ENCODE peak calls at places on chromosomes 12 and 14, in five cellular contexts. K is psoas muscle, Q is PC-9, X is right lobe of liver, B is fibroblast of lung. L is an unnamed sample.

GRCh38 chr12:124774462-124775167 is 89.0 kb downstream of the SCARB1 start:
- DNase-seq in K (no peak), Q (no peak), X (no peak), B (peak), L (no peak)

GRCh38 chr12:120905856-120906384 is 1.8 kb upstream of the SPPL3 start:
- DNase-seq in K (no peak), Q (no peak), X (no peak), B (no peak), L (no peak)

GRCh38 chr14:68094158-68094557 is 274.6 kb downstream of the RAD51B start:
- DNase-seq in K (no peak), Q (no peak), X (no peak), B (no peak), L (no peak)

GRCh38 chr12:48890657-48891418 is 25.2 kb upstream of the RND1 start:
- DNase-seq in K (peak), Q (peak), X (peak), B (peak), L (peak)

GRCh38 chr14:96748371-96748770 is 48.8 kb upstream of the VRK1 start:
- DNase-seq in K (no peak), Q (no peak), X (no peak), B (no peak), L (no peak)

GRCh38 chr14:103735022-103735421 is 19.4 kb downstream of the ZFYVE21 start:
- DNase-seq in K (peak), Q (no peak), X (no peak), B (no peak), L (no peak)

GRCh38 chr14:63078606-63079005 is 33.3 kb upstream of the KCNH5 start:
- DNase-seq in K (no peak), Q (no peak), X (no peak), B (no peak), L (no peak)

GRCh38 chr12:3207174-3207573 is 130.0 kb downstream of the TSPAN9 start:
- DNase-seq in K (no peak), Q (no peak), X (no peak), B (no peak), L (no peak)

DNA sequence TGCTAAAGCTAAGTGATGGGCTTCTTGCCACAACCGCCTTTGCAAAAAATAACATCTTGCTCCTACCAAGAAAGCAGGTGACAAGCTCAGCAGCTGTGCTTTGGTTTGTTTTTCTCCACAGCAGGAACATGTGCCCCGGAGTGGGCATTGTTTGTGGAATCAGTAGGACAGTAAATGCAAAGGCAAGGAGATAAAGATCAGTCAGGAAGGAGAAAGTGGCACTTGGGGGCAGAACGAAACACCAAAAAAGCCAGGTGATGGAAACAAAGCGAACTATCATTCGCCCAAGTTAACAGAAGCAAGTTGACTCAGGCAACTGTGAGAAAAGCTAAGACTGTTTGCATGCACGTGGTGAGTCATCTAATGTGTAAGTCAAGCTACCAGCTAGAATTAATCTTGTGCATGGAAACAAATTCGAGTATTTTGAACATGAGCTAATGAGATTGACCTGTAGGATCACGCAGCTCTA is 165.5 kb upstream of the PLXNC1 start:
- DNase-seq in K (no peak), Q (no peak), X (no peak), B (peak), L (peak)
- TF ChIP-seq CTCF in K (no peak), Q (no peak), X (no peak), B (no peak), L (no peak)

DNA sequence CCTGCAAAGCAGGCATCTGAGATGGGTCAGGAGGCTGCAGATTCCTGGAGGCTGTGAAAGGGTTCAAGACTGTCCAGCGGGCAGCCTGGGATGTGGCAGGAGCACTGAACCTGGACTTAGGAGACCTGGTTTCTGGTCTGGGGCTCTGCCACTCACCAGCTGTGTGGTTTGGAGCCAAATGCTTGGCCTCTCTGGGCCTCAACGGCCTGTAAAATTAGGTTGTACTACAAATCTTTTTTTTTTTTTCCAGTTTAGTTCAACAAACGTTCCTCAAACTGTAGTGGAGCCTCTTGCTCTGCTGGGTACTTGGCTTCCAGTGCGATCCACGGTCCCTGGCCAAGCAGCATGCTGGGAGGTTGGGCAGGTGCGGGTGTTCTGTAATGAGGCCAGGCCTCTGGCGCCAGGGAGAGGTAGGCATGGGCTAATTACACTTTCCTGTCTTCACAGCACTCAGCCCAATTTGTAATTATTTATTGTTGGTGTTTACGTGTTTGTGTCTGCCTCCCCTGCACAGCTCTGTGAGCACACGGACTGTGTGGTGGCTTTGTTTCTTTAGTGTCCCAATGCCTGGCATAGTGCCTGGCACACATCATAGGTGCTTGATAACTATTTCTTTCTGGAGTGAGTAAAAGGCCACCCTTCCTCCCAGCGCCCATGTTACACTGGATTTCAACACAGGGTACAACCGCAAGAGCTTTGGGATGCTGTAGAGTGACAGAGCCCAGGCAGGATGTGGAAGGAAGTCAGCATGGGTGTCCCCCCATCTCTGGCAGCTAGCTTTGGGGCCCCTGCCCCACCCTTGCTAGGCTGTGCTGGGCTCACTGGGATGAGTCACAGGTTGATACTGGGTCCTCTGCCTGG is 5.8 kb upstream of the KRT80 start:
- DNase-seq in K (no peak), Q (peak), X (no peak), B (peak), L (no peak)
- H3K27ac ChIP-seq in K (no peak), Q (peak), X (no peak), B (no peak), L (peak)

GRCh38 chr14:55416866-55417265 is 5.2 kb upstream of the ATG14 start:
- DNase-seq in K (no peak), Q (no peak), X (no peak), B (no peak), L (no peak)
- TF ChIP-seq CTCF in K (peak), Q (peak), X (peak), B (peak), L (peak)

GRCh38 chr12:104672501-104673265 is 215.9 kb downstream of the CHST11 start:
- DNase-seq in K (peak), Q (peak), X (no peak), B (no peak), L (peak)
- H3K27ac ChIP-seq in K (peak), Q (peak), X (no peak), B (no peak), L (peak)

GRCh38 chr14:69475194-69475818 is 9.2 kb upstream of the PLEKHD1 start:
- DNase-seq in K (no peak), Q (no peak), X (no peak), B (peak), L (peak)
- TF ChIP-seq CTCF in K (peak), Q (peak), X (peak), B (no peak), L (peak)

GRCh38 chr14:98890556-98891340 is 381.2 kb downstream of the BCL11B start:
- DNase-seq in K (no peak), Q (no peak), X (no peak), B (no peak), L (no peak)
- H3K27ac ChIP-seq in K (no peak), Q (no peak), X (no peak), B (no peak), L (no peak)

L was measured in RWPE1.